ENCODE peak calls at places on chromosome 7, in nine cellular contexts. One of them, this sample, is unnamed.

GRCh38 chr7:6271091-6271658 is 1.2 kb downstream of the CYTH3 start:
- DNase-seq in stomach: peak; percentile 55
- DNase-seq in activated T-cell treated with anti-CD3 and anti-CD28 coated beads for 48 hours: no peak
- DNase-seq in heart left ventricle: peak; percentile 67
- DNase-seq in mesenchymal stem cell: peak; percentile 65
- DNase-seq in iris pigment epithelial cell: peak; percentile 53
- DNase-seq in RCC 7860: no peak
- DNase-seq in A172: peak; percentile 79
- DNase-seq in NCI-H524 treated with DMSO at 0.1 percent for 48 hours: no peak
- DNase-seq in this sample: peak; percentile 70

GRCh38 chr7:19069842-19070241 is 47.6 kb downstream of the TWIST1 start:
- DNase-seq in stomach: no peak
- DNase-seq in activated T-cell treated with anti-CD3 and anti-CD28 coated beads for 48 hours: no peak
- DNase-seq in heart left ventricle: no peak
- DNase-seq in mesenchymal stem cell: no peak
- DNase-seq in iris pigment epithelial cell: peak; percentile 20
- DNase-seq in RCC 7860: no peak
- DNase-seq in A172: peak; percentile 10
- DNase-seq in NCI-H524 treated with DMSO at 0.1 percent for 48 hours: no peak
- DNase-seq in this sample: peak; percentile 29

GRCh38 chr7:471866-472639 is 47.6 kb downstream of the PDGFA start:
- DNase-seq in stomach: peak; percentile 72
- DNase-seq in activated T-cell treated with anti-CD3 and anti-CD28 coated beads for 48 hours: no peak
- DNase-seq in heart left ventricle: peak; percentile 87
- DNase-seq in mesenchymal stem cell: peak; percentile 99
- DNase-seq in iris pigment epithelial cell: peak; percentile 97
- DNase-seq in RCC 7860: no peak
- DNase-seq in A172: peak; percentile 92
- DNase-seq in NCI-H524 treated with DMSO at 0.1 percent for 48 hours: no peak
- DNase-seq in this sample: peak; percentile 92

GRCh38 chr7:106010866-106011265 is 47.8 kb downstream of the CDHR3 start:
- DNase-seq in stomach: no peak
- DNase-seq in activated T-cell treated with anti-CD3 and anti-CD28 coated beads for 48 hours: no peak
- DNase-seq in heart left ventricle: no peak
- DNase-seq in mesenchymal stem cell: no peak
- DNase-seq in iris pigment epithelial cell: peak; percentile 24
- DNase-seq in RCC 7860: no peak
- DNase-seq in A172: no peak
- DNase-seq in NCI-H524 treated with DMSO at 0.1 percent for 48 hours: no peak
- DNase-seq in this sample: no peak

GRCh38 chr7:1927942-1928341 is 257.9 kb downstream of the ELFN1 start:
- DNase-seq in stomach: no peak
- DNase-seq in activated T-cell treated with anti-CD3 and anti-CD28 coated beads for 48 hours: no peak
- DNase-seq in heart left ventricle: no peak
- DNase-seq in mesenchymal stem cell: no peak
- DNase-seq in iris pigment epithelial cell: no peak
- DNase-seq in RCC 7860: no peak
- DNase-seq in A172: no peak
- DNase-seq in NCI-H524 treated with DMSO at 0.1 percent for 48 hours: no peak
- DNase-seq in this sample: no peak

GRCh38 chr7:98294798-98295382 is 13.4 kb downstream of the BRI3 start:
- DNase-seq in stomach: peak; percentile 78
- DNase-seq in activated T-cell treated with anti-CD3 and anti-CD28 coated beads for 48 hours: no peak
- DNase-seq in heart left ventricle: no peak
- DNase-seq in mesenchymal stem cell: peak; percentile 62
- DNase-seq in iris pigment epithelial cell: peak; percentile 55
- DNase-seq in RCC 7860: peak; percentile 41
- DNase-seq in A172: peak; percentile 62
- DNase-seq in NCI-H524 treated with DMSO at 0.1 percent for 48 hours: no peak
- DNase-seq in this sample: peak; percentile 77

GRCh38 chr7:38330861-38331709 is 57.6 kb upstream of the TARP start:
- DNase-seq in stomach: no peak
- DNase-seq in activated T-cell treated with anti-CD3 and anti-CD28 coated beads for 48 hours: no peak
- DNase-seq in heart left ventricle: no peak
- DNase-seq in mesenchymal stem cell: no peak
- DNase-seq in iris pigment epithelial cell: no peak
- DNase-seq in RCC 7860: peak; percentile 0
- DNase-seq in A172: no peak
- DNase-seq in NCI-H524 treated with DMSO at 0.1 percent for 48 hours: no peak
- DNase-seq in this sample: no peak

GRCh38 chr7:84337386-84337785 is 142.8 kb upstream of the SEMA3A start:
- DNase-seq in stomach: no peak
- DNase-seq in activated T-cell treated with anti-CD3 and anti-CD28 coated beads for 48 hours: no peak
- DNase-seq in heart left ventricle: no peak
- DNase-seq in mesenchymal stem cell: no peak
- DNase-seq in iris pigment epithelial cell: peak; percentile 82
- DNase-seq in RCC 7860: peak; percentile 60
- DNase-seq in A172: peak; percentile 8
- DNase-seq in NCI-H524 treated with DMSO at 0.1 percent for 48 hours: no peak
- DNase-seq in this sample: peak; percentile 58